ENCODE peak calls at places on chromosomes 11 and 22, in five cellular contexts. N is left ventricle myocardium superior; F is NCI-H1694; P is activated naive CD8-positive, alpha-beta T cell treated with anti-CD3 and anti-CD28 coated beads for 36 hours; H is activated CD4-positive, alpha-beta T cell treated with anti-CD3 and anti-CD28 coated beads, Interleukin-2, amount 10 ng/mL, durations not matched to agents 24 days and 14 days. Q is an unnamed sample.

GRCh38 chr11:6862961-6863360 is at the start of gene OR10A2:
- DNase-seq in N (no peak), F (no peak), P (no peak), H (no peak), Q (peak; percentile 4)

GRCh38 chr22:44981857-44982256 is 27.9 kb downstream of the PHF21B start:
- DNase-seq in N (no peak), F (no peak), P (no peak), H (no peak), Q (no peak)

GRCh38 chr11:92246637-92247036 is 22.0 kb downstream of the FAT3 start:
- DNase-seq in N (no peak), F (no peak), P (no peak), H (no peak), Q (no peak)

GRCh38 chr11:27717801-27718229 is 17.6 kb upstream of the BDNF start:
- DNase-seq in N (no peak), F (no peak), P (no peak), H (no peak), Q (peak; percentile 42)

GRCh38 chr11:45332486-45332934 is 46.4 kb upstream of the SYT13 start:
- DNase-seq in N (no peak), F (peak; percentile 38), P (no peak), H (peak; percentile 74), Q (peak; percentile 54)

GRCh38 chr11:60842688-60843605 is 1.0 kb downstream of the CCDC86 start:
- DNase-seq in N (no peak), F (no peak), P (no peak), H (no peak), Q (no peak)

GRCh38 chr11:87926250-87926970 is 248.8 kb downstream of the RAB38 start:
- DNase-seq in N (no peak), F (no peak), P (no peak), H (no peak), Q (no peak)

GRCh38 chr11:70139785-70140410 is 61.8 kb downstream of the ANO1 start:
- DNase-seq in N (no peak), F (no peak), P (no peak), H (no peak), Q (no peak)

GRCh38 chr11:129930306-129930705 is 34.9 kb upstream of the NFRKB start:
- DNase-seq in N (no peak), F (no peak), P (no peak), H (no peak), Q (no peak)

GRCh38 chr11:65574963-65575567 is 788 bp upstream of the EHBP1L1 start:
- DNase-seq in N (peak; percentile 44), F (no peak), P (no peak), H (no peak), Q (no peak)

GRCh38 chr11:31408205-31408604 is 38.5 kb downstream of the DNAJC24 start:
- DNase-seq in N (no peak), F (no peak), P (no peak), H (no peak), Q (no peak)

GRCh38 chr22:17808688-17809403 is 34.6 kb upstream of the BID start:
- DNase-seq in N (peak; percentile 34), F (no peak), P (no peak), H (no peak), Q (no peak)

GRCh38 chr22:30354644-30355043 is 2.0 kb downstream of the SF3A1 start:
- DNase-seq in N (no peak), F (no peak), P (no peak), H (no peak), Q (no peak)

GRCh38 chr11:121141051-121141450 is 40.0 kb downstream of the TECTA start:
- DNase-seq in N (no peak), F (no peak), P (no peak), H (no peak), Q (no peak)

GRCh38 chr22:41352058-41352457 is 29.7 kb upstream of the TEF start:
- DNase-seq in N (no peak), F (no peak), P (no peak), H (no peak), Q (no peak)

GRCh38 chr11:121983901-121984300 is 132.1 kb downstream of the BLID start:
- DNase-seq in N (no peak), F (no peak), P (no peak), H (no peak), Q (no peak)

GRCh38 chr11:59879534-59879933 is 952 bp downstream of the OOSP3 start:
- DNase-seq in N (no peak), F (no peak), P (no peak), H (no peak), Q (no peak)

GRCh38 chr11:3809624-3809928 is 1.2 kb downstream of the PGAP2 start:
- DNase-seq in N (no peak), F (no peak), P (no peak), H (no peak), Q (no peak)

GRCh38 chr11:132523929-132524328 is 1008.4 kb downstream of the OPCML start:
- DNase-seq in N (no peak), F (no peak), P (no peak), H (no peak), Q (no peak)

GRCh38 chr11:74691755-74692154 is 39.5 kb downstream of the CHRDL2 start:
- DNase-seq in N (no peak), F (no peak), P (no peak), H (no peak), Q (no peak)

GRCh38 chr11:12691473-12691872 is 17.3 kb downstream of the TEAD1 start:
- DNase-seq in N (no peak), F (no peak), P (no peak), H (no peak), Q (peak; percentile 15)

GRCh38 chr22:37951305-37951704 is 2.1 kb downstream of the C22orf23 start:
- DNase-seq in N (no peak), F (no peak), P (no peak), H (no peak), Q (no peak)

GRCh38 chr22:36350751-36351594 is 36.8 kb downstream of the MYH9 start:
- DNase-seq in N (no peak), F (no peak), P (peak; percentile 54), H (no peak), Q (no peak)

GRCh38 chr11:102111011-102111786 is 952 bp downstream of the YAP1 start:
- DNase-seq in N (peak; percentile 82), F (no peak), P (peak; percentile 3), H (peak; percentile 62), Q (no peak)